ENCODE peak calls at places on chromosomes 7 and 10, in eight cellular contexts. G is left ventricle myocardium inferior, U is IMR-90, L is tibial nerve, D is hepatocyte, P is lower leg skin, K is ovary, S is psoas muscle. A is an unnamed sample.

GRCh38 chr7:87204933-87205332 is 14.6 kb downstream of the TMEM243 start:
- DNase-seq in G (no peak), U (no peak), L (no peak), D (no peak), P (no peak), K (no peak), S (no peak), A (no peak)

GRCh38 chr7:584122-584465 is 64.4 kb upstream of the PDGFA start:
- DNase-seq in G (no peak), U (no peak), L (no peak), D (no peak), P (no peak), K (no peak), S (no peak), A (no peak)

GRCh38 chr7:1530946-1531262 is 402 bp downstream of the MAFK start:
- DNase-seq in G (no peak), U (no peak), L (no peak), D (peak; percentile 49), P (no peak), K (no peak), S (no peak), A (no peak)

GRCh38 chr7:106927541-106927940 is 62.5 kb downstream of the PIK3CG start:
- DNase-seq in G (no peak), U (no peak), L (no peak), D (no peak), P (no peak), K (no peak), S (no peak), A (no peak)

GRCh38 chr7:106870983-106871410 is 5.9 kb downstream of the PIK3CG start:
- DNase-seq in G (no peak), U (peak; percentile 49), L (no peak), D (no peak), P (no peak), K (no peak), S (no peak), A (no peak)

GRCh38 chr10:49091450-49092210 is 23.7 kb downstream of the VSTM4 start:
- DNase-seq in G (no peak), U (no peak), L (no peak), D (no peak), P (peak; percentile 62), K (no peak), S (no peak), A (no peak)

GRCh38 chr10:102646610-102647432 is 2.5 kb downstream of the TRIM8 start:
- DNase-seq in G (no peak), U (peak; percentile 55), L (peak; percentile 66), D (peak; percentile 51), P (no peak), K (no peak), S (peak; percentile 60), A (no peak)

GRCh38 chr7:97298561-97298960 is 181.1 kb downstream of the SDHAF3 start:
- DNase-seq in G (no peak), U (no peak), L (no peak), D (no peak), P (no peak), K (no peak), S (no peak), A (no peak)

GRCh38 chr7:95490366-95490765 is 4.6 kb downstream of the ASB4 start:
- DNase-seq in G (no peak), U (no peak), L (no peak), D (peak; percentile 30), P (no peak), K (no peak), S (no peak), A (no peak)

GRCh38 chr7:136006208-136006607 is 29.0 kb upstream of the MTPN start:
- DNase-seq in G (no peak), U (no peak), L (no peak), D (no peak), P (no peak), K (no peak), S (no peak), A (no peak)

GRCh38 chr7:19378340-19378704 is 233.1 kb upstream of the FERD3L start:
- DNase-seq in G (no peak), U (no peak), L (no peak), D (no peak), P (no peak), K (no peak), S (no peak), A (no peak)

GRCh38 chr10:48632166-48632565 is 27.3 kb upstream of the ARHGAP22 start:
- DNase-seq in G (no peak), U (no peak), L (no peak), D (no peak), P (no peak), K (no peak), S (no peak), A (no peak)

GRCh38 chr10:109104806-109105205 is 818.5 kb downstream of the XPNPEP1 start:
- DNase-seq in G (no peak), U (no peak), L (no peak), D (no peak), P (no peak), K (no peak), S (no peak), A (no peak)

GRCh38 chr10:93485690-93486089 is 3.6 kb upstream of the MYOF start:
- DNase-seq in G (no peak), U (no peak), L (no peak), D (no peak), P (no peak), K (no peak), S (no peak), A (no peak)

GRCh38 chr10:84156009-84156408 is 16.7 kb downstream of the GHITM start:
- DNase-seq in G (no peak), U (no peak), L (no peak), D (no peak), P (no peak), K (no peak), S (no peak), A (no peak)

GRCh38 chr10:52215745-52216361 is 98.2 kb upstream of the DKK1 start:
- DNase-seq in G (no peak), U (peak; percentile 81), L (peak; percentile 56), D (peak; percentile 77), P (no peak), K (peak; percentile 15), S (no peak), A (peak; percentile 51)

GRCh38 chr10:48603421-48604038 is 1.3 kb downstream of the ARHGAP22 start:
- DNase-seq in G (no peak), U (peak; percentile 35), L (no peak), D (no peak), P (peak; percentile 56), K (no peak), S (no peak), A (no peak)

GRCh38 chr7:90244909-90245841 is at the start of gene CFAP69:
- DNase-seq in G (peak; percentile 93), U (peak; percentile 78), L (peak; percentile 94), D (peak; percentile 94), P (peak; percentile 98), K (peak; percentile 87), S (peak; percentile 92), A (peak; percentile 92)

GRCh38 chr7:47751068-47751467 is 169.2 kb upstream of the TNS3 start:
- DNase-seq in G (no peak), U (no peak), L (no peak), D (no peak), P (no peak), K (no peak), S (no peak), A (no peak)

DNA sequence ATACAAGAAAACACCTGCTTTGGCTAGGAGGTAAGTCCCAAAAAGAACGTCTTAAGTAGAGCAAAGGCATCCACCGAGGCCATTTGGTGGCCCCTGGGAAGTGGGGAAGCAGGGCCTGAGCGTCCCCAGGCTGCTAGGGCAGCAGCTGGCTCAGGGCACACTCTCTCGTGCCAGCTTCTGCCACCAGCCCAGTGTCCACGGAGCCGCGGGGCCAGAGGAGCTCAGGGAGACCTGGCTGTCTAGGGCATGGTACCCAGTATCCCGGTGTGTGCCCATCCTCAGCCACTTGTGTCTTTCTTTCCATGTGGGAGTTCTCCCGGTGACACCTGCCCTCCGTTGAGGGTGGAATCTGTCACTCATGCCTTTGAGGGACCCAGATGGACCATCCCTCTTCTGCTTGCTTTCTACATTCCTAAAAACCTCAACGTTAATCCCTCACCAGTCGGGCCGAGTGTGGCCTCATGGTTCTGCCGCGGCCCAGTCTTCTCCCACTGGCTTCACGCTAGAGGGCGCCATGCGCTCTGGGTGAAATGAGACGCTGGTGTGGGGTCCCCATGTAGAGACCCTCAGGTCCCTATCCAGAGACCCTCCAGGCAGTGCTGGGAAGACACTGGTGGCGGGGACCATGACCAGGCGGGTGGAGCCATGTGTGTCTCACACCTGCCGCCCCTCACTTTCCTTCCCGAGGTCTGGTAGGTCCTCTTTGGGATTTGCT is 9.5 kb upstream of the AP5Z1 start:
- DNase-seq in G (no peak), U (no peak), L (no peak), D (no peak), P (no peak), K (no peak), S (no peak), A (no peak)
- TF ChIP-seq CTCF in G (peak; percentile 35), U (peak; percentile 23), L (no peak), D (peak; percentile 32), P (no peak), K (no peak), S (peak; percentile 13), A (peak; percentile 31)

GRCh38 chr10:132471484-132471883 is 66.1 kb upstream of the INPP5A start:
- DNase-seq in G (no peak), U (no peak), L (no peak), D (no peak), P (no peak), K (no peak), S (no peak), A (no peak)
- TF ChIP-seq CTCF in G (no peak), U (no peak), L (no peak), D (no peak), P (no peak), K (no peak), S (no peak), A (no peak)

GRCh38 chr10:117710181-117710798 is 167.7 kb downstream of the EMX2 start:
- DNase-seq in G (no peak), U (no peak), L (no peak), D (no peak), P (no peak), K (no peak), S (no peak), A (no peak)
- TF ChIP-seq CTCF in G (no peak), U (no peak), L (no peak), D (no peak), P (no peak), K (no peak), S (no peak), A (no peak)

GRCh38 chr7:25260862-25261454 is 32.7 kb upstream of the NPVF start:
- DNase-seq in G (no peak), U (peak; percentile 53), L (no peak), D (peak; percentile 27), P (no peak), K (no peak), S (no peak), A (no peak)

GRCh38 chr7:25262586-25262985 is 34.3 kb upstream of the NPVF start:
- DNase-seq in G (no peak), U (no peak), L (no peak), D (no peak), P (no peak), K (no peak), S (no peak), A (no peak)

GRCh38 chr7:25261545-25262135 is 33.4 kb upstream of the NPVF start:
- DNase-seq in G (no peak), U (no peak), L (no peak), D (no peak), P (no peak), K (no peak), S (no peak), A (no peak)

GRCh38 chr7:25256424-25256823 is 28.1 kb upstream of the NPVF start:
- DNase-seq in G (no peak), U (no peak), L (no peak), D (peak; percentile 33), P (no peak), K (no peak), S (no peak), A (no peak)

GRCh38 chr7:25259487-25260243 is 31.4 kb upstream of the NPVF start:
- DNase-seq in G (peak; percentile 41), U (peak; percentile 76), L (peak; percentile 68), D (peak; percentile 87), P (peak; percentile 86), K (peak; percentile 51), S (peak; percentile 32), A (peak; percentile 68)
- TF ChIP-seq CTCF in G (peak; percentile 88), U (peak; percentile 84), L (peak; percentile 82), D (peak; percentile 90), P (no peak), K (peak; percentile 80), S (peak; percentile 79), A (peak; percentile 88)

A was measured in neural crest cell.